ENCODE peak calls at places on chromosomes 3 and 15, in five cellular contexts. R is T-helper 2 cell; C is glutamatergic neuron; W is stimulated activated CD8-positive, alpha-beta memory T cell treated with anti-CD3 and anti-CD28 coated beads, Interleukin-15, amount 100 ng/mL, for 4 hours; H is left kidney. U is an unnamed sample.

GRCh38 chr3:30643763-30644462 is 37.5 kb downstream of the TGFBR2 start:
- DNase-seq in R (peak; percentile 69), C (no peak), W (peak; percentile 39), H (no peak), U (no peak)

GRCh38 chr3:114332342-114333179 is 38.7 kb downstream of the TIGIT start:
- DNase-seq in R (no peak), C (no peak), H (no peak), W (no peak), U (no peak)

GRCh38 chr3:66279168-66279567 is 58.4 kb downstream of the SLC25A26 start:
- DNase-seq in C (no peak), R (no peak), W (no peak), H (no peak), U (no peak)

GRCh38 chr3:52248165-52248541 is 2.6 kb downstream of the PPM1M start:
- DNase-seq in R (no peak), H (no peak), W (no peak), C (no peak), U (no peak)

GRCh38 chr3:112884678-112885290 is 38.1 kb upstream of the CD200R1L start:
- DNase-seq in C (no peak), W (no peak), H (no peak), R (no peak), U (no peak)

GRCh38 chr3:102079809-102080197 is 230.5 kb downstream of the NFKBIZ start:
- DNase-seq in H (no peak), R (no peak), W (no peak), C (no peak), U (no peak)

GRCh38 chr3:4742359-4742758 is 236.9 kb upstream of the BHLHE40 start:
- DNase-seq in W (no peak), C (no peak), R (no peak), H (no peak), U (peak; percentile 71)

GRCh38 chr3:171984883-171985282 is 54.5 kb upstream of the FNDC3B start:
- DNase-seq in C (no peak), W (no peak), R (no peak), H (no peak), U (no peak)

GRCh38 chr15:75030023-75030413 is 6.6 kb downstream of the PPCDC start:
- DNase-seq in R (no peak), C (no peak), H (no peak), W (no peak), U (no peak)

GRCh38 chr3:59540696-59541095 is 490.9 kb upstream of the CFAP20DC start:
- DNase-seq in C (no peak), H (no peak), R (no peak), W (no peak), U (no peak)

GRCh38 chr15:58556541-58556940 is 124.8 kb downstream of the LIPC start:
- DNase-seq in H (no peak), W (no peak), C (no peak), R (no peak), U (no peak)

GRCh38 chr15:85672338-85673097 is 122.2 kb downstream of the KLHL25 start:
- DNase-seq in W (no peak), R (no peak), H (no peak), C (no peak), U (no peak)

GRCh38 chr15:67177750-67178149 is 76.7 kb downstream of the AAGAB start:
- DNase-seq in H (no peak), R (no peak), W (no peak), C (no peak), U (no peak)

GRCh38 chr3:44885618-44886017 is 11.2 kb downstream of the TGM4 start:
- DNase-seq in R (no peak), W (no peak), H (no peak), C (no peak), U (no peak)

GRCh38 chr15:88641959-88642452 is 3.2 kb downstream of the ISG20 start:
- DNase-seq in C (no peak), R (no peak), W (no peak), H (no peak), U (no peak)

GRCh38 chr3:15753056-15753710 is 44.6 kb downstream of the ANKRD28 start:
- DNase-seq in W (no peak), C (no peak), R (no peak), H (no peak), U (no peak)

GRCh38 chr3:59839810-59840515 is 790.1 kb upstream of the CFAP20DC start:
- DNase-seq in R (peak; percentile 0), C (no peak), W (no peak), H (no peak), U (no peak)

GRCh38 chr3:172203522-172204258 is 164.3 kb downstream of the FNDC3B start:
- DNase-seq in H (no peak), C (no peak), W (no peak), R (no peak), U (peak; percentile 89)

GRCh38 chr3:193962986-193963683 is 172.8 kb upstream of the HES1 start:
- DNase-seq in R (no peak), W (no peak), C (no peak), H (no peak), U (no peak)

GRCh38 chr15:79436037-79436780 is 4.1 kb downstream of the MINAR1 start:
- DNase-seq in W (no peak), R (no peak), H (no peak), C (no peak), U (no peak)

GRCh38 chr15:68204776-68205557 is at the start of gene CALML4:
- DNase-seq in R (no peak), W (no peak), H (peak; percentile 90), C (no peak), U (no peak)

GRCh38 chr3:52339612-52340011 is 23.5 kb downstream of the DNAH1 start:
- DNase-seq in R (peak; percentile 61), W (no peak), H (peak; percentile 95), C (no peak), U (peak; percentile 86)

GRCh38 chr3:13812039-13812438 is 67.8 kb downstream of the WNT7A start:
- DNase-seq in C (no peak), W (no peak), H (no peak), R (no peak), U (no peak)

GRCh38 chr15:65165875-65166274 is 19.3 kb downstream of the CLPX start:
- DNase-seq in W (no peak), H (no peak), C (no peak), R (no peak), U (no peak)

GRCh38 chr15:37130356-37130755 is 30.0 kb upstream of the MEIS2 start:
- DNase-seq in H (no peak), C (no peak), R (no peak), W (no peak), U (no peak)

GRCh38 chr15:34359416-34359815 is 7.6 kb downstream of the LPCAT4 start:
- DNase-seq in R (no peak), W (no peak), C (no peak), H (no peak), U (no peak)

GRCh38 chr3:23805881-23806321 is at the start of gene UBE2E1:
- DNase-seq in W (peak; percentile 44), H (peak; percentile 88), C (peak; percentile 68), R (peak; percentile 75), U (peak; percentile 79)